ENCODE peak calls at places on chromosome 22, in ten cellular contexts. L is choroid plexus epithelial cell; I is progenitor cell of endocrine pancreas; R is activated CD8-positive, alpha-beta memory T cell treated with anti-CD3 and anti-CD28 coated beads for 4 hours; T is upper lobe of left lung; E is RCC 7860; Z is stimulated activated CD8-positive, alpha-beta memory T cell treated with anti-CD3 and anti-CD28 coated beads, Interleukin-12 subunit alpha, Interleukin-12 subunit beta, amount 100 ng/mL, for 4 hours; F is head of caudate nucleus; M is fibroblast of the conjunctiva; K is heart left ventricle. A is an unnamed sample.

GRCh38 chr22:20751185-20751851 is 22.6 kb upstream of the SERPIND1 start:
- DNase-seq in L (peak), I (no peak), R (no peak), T (no peak), E (no peak), Z (no peak), F (peak), M (no peak), K (no peak), A (no peak)

GRCh38 chr22:46762238-46763050 is at the start of gene TBC1D22A:
- DNase-seq in L (peak), I (peak), R (peak), T (peak), E (peak), Z (peak), F (peak), M (peak), K (peak), A (peak)

GRCh38 chr22:42324991-42325710 is 54.7 kb upstream of the TCF20 start:
- DNase-seq in L (no peak), I (no peak), R (no peak), T (peak), E (no peak), Z (no peak), F (no peak), M (no peak), K (no peak), A (peak)

GRCh38 chr22:40709752-40710413 is 30.6 kb downstream of the MCHR1 start:
- DNase-seq in L (peak), I (no peak), R (no peak), T (no peak), E (no peak), Z (no peak), F (no peak), M (no peak), K (peak), A (no peak)

GRCh38 chr22:18067548-18068341 is 10.0 kb upstream of the PEX26 start:
- DNase-seq in L (no peak), I (no peak), R (no peak), T (no peak), E (no peak), Z (no peak), F (no peak), M (no peak), K (peak), A (no peak)

GRCh38 chr22:32331918-32332725 is 25.5 kb upstream of the RFPL3 start:
- DNase-seq in L (no peak), I (no peak), R (no peak), T (no peak), E (no peak), Z (no peak), F (no peak), M (no peak), K (no peak), A (peak)

GRCh38 chr22:37514526-37515051 is 4.6 kb downstream of the CARD10 start:
- DNase-seq in L (no peak), I (no peak), R (no peak), T (no peak), E (no peak), Z (no peak), F (no peak), M (no peak), K (peak), A (no peak)

GRCh38 chr22:19540394-19540793 is 16.2 kb upstream of the CLDN5 start:
- DNase-seq in L (no peak), I (no peak), R (no peak), T (no peak), E (no peak), Z (no peak), F (no peak), M (no peak), K (no peak), A (no peak)

GRCh38 chr22:46914916-46915894 is 152.8 kb downstream of the TBC1D22A start:
- DNase-seq in L (no peak), I (no peak), R (no peak), T (no peak), E (no peak), Z (no peak), F (no peak), M (no peak), K (no peak), A (no peak)

GRCh38 chr22:46149493-46149997 is 781 bp upstream of the PPARA start:
- DNase-seq in L (no peak), I (no peak), R (no peak), T (peak), E (no peak), Z (peak), F (peak), M (no peak), K (peak), A (peak)

GRCh38 chr22:42061041-42061440 is 9.6 kb downstream of the NAGA start:
- DNase-seq in L (no peak), I (no peak), R (no peak), T (no peak), E (no peak), Z (no peak), F (peak), M (no peak), K (no peak), A (peak)

GRCh38 chr22:38871360-38872171 is 450 bp downstream of the CBX6 start:
- DNase-seq in L (no peak), I (no peak), R (no peak), T (no peak), E (no peak), Z (no peak), F (no peak), M (no peak), K (no peak), A (peak)

GRCh38 chr22:44485494-44485893 is 12.5 kb downstream of the RTL6 start:
- DNase-seq in L (no peak), I (no peak), R (no peak), T (no peak), E (no peak), Z (no peak), F (no peak), M (no peak), K (no peak), A (no peak)

GRCh38 chr22:47091241-47091691 is 328.8 kb downstream of the TBC1D22A start:
- DNase-seq in L (peak), I (no peak), R (no peak), T (no peak), E (no peak), Z (no peak), F (no peak), M (no peak), K (no peak), A (no peak)

GRCh38 chr22:48824673-48825651 is 1002.7 kb downstream of the BRD1 start:
- DNase-seq in L (no peak), I (no peak), R (no peak), T (no peak), E (no peak), Z (no peak), F (peak), M (no peak), K (no peak), A (no peak)

GRCh38 chr22:44971651-44972362 is 38.0 kb downstream of the PHF21B start:
- DNase-seq in L (no peak), I (no peak), R (no peak), T (no peak), E (no peak), Z (no peak), F (no peak), M (no peak), K (no peak), A (no peak)

GRCh38 chr22:38191746-38192474 is 9.9 kb upstream of the MAFF start:
- DNase-seq in L (no peak), I (no peak), R (no peak), T (no peak), E (no peak), Z (no peak), F (no peak), M (no peak), K (no peak), A (no peak)

GRCh38 chr22:17303840-17304779 is 65.2 kb upstream of the CECR2 start:
- DNase-seq in L (no peak), I (no peak), R (peak), T (no peak), E (no peak), Z (peak), F (no peak), M (no peak), K (no peak), A (peak)

GRCh38 chr22:45832180-45832579 is 144.8 kb downstream of the WNT7B start:
- DNase-seq in L (no peak), I (no peak), R (no peak), T (no peak), E (no peak), Z (no peak), F (no peak), M (no peak), K (no peak), A (no peak)

GRCh38 chr22:40404251-40405177 is 34.1 kb downstream of the SGSM3 start:
- DNase-seq in L (no peak), I (no peak), R (no peak), T (no peak), E (no peak), Z (no peak), F (no peak), M (no peak), K (no peak), A (no peak)

GRCh38 chr22:46422896-46423295 is 87.4 kb downstream of the TRMU start:
- DNase-seq in L (no peak), I (no peak), R (no peak), T (no peak), E (no peak), Z (no peak), F (no peak), M (no peak), K (no peak), A (peak)

GRCh38 chr22:49289822-49290221 is 537.9 kb downstream of the BRD1 start:
- DNase-seq in L (no peak), I (no peak), R (no peak), T (peak), E (no peak), Z (no peak), F (no peak), M (no peak), K (no peak), A (no peak)

GRCh38 chr22:25482868-25483639 is 81.4 kb upstream of the GRK3 start:
- DNase-seq in L (no peak), I (no peak), R (no peak), T (no peak), E (no peak), Z (no peak), F (no peak), M (no peak), K (peak), A (peak)

GRCh38 chr22:31210830-31211503 is 1.1 kb upstream of the LIMK2 start:
- DNase-seq in L (no peak), I (no peak), R (no peak), T (no peak), E (no peak), Z (no peak), F (no peak), M (no peak), K (peak), A (no peak)

GRCh38 chr22:43531651-43532050 is 119.8 kb downstream of the MPPED1 start:
- DNase-seq in L (no peak), I (no peak), R (no peak), T (no peak), E (no peak), Z (no peak), F (no peak), M (no peak), K (no peak), A (no peak)

GRCh38 chr22:40182231-40182835 is 4.6 kb downstream of the TNRC6B start:
- DNase-seq in L (no peak), I (no peak), R (no peak), T (no peak), E (no peak), Z (no peak), F (no peak), M (no peak), K (no peak), A (no peak)

GRCh38 chr22:38413085-38414008 is 41.7 kb downstream of the KCNJ4 start:
- DNase-seq in L (no peak), I (no peak), R (no peak), T (peak), E (no peak), Z (no peak), F (peak), M (no peak), K (peak), A (peak)

GRCh38 chr22:44554411-44554810 is 56.4 kb upstream of the RTL6 start:
- DNase-seq in L (no peak), I (no peak), R (no peak), T (no peak), E (no peak), Z (no peak), F (no peak), M (no peak), K (no peak), A (no peak)

GRCh38 chr22:43078522-43078921 is 10.7 kb downstream of the TTLL1 start:
- DNase-seq in L (no peak), I (no peak), R (no peak), T (no peak), E (no peak), Z (no peak), F (no peak), M (no peak), K (no peak), A (no peak)

GRCh38 chr22:27504360-27504759 is 297.2 kb downstream of the MN1 start:
- DNase-seq in L (no peak), I (no peak), R (no peak), T (no peak), E (no peak), Z (no peak), F (no peak), M (no peak), K (no peak), A (no peak)

GRCh38 chr22:23269441-23270211 is 89.3 kb downstream of the BCR start:
- DNase-seq in L (no peak), I (no peak), R (no peak), T (no peak), E (no peak), Z (no peak), F (no peak), M (no peak), K (no peak), A (no peak)

GRCh38 chr22:19879651-19879995 is 24.9 kb upstream of the GNB1L start:
- DNase-seq in L (no peak), I (no peak), R (no peak), T (no peak), E (no peak), Z (no peak), F (no peak), M (no peak), K (no peak), A (no peak)

GRCh38 chr22:48520888-48521600 is 1306.6 kb downstream of the BRD1 start:
- DNase-seq in L (no peak), I (no peak), R (no peak), T (no peak), E (no peak), Z (no peak), F (no peak), M (no peak), K (no peak), A (no peak)

GRCh38 chr22:45885941-45886395 is 91.0 kb downstream of the WNT7B start:
- DNase-seq in L (no peak), I (no peak), R (no peak), T (no peak), E (no peak), Z (no peak), F (no peak), M (no peak), K (peak), A (no peak)

GRCh38 chr22:46456818-46457163 is 80.6 kb downstream of the CELSR1 start:
- DNase-seq in L (no peak), I (no peak), R (no peak), T (no peak), E (no peak), Z (no peak), F (no peak), M (no peak), K (no peak), A (no peak)

GRCh38 chr22:20128902-20129746 is 2.5 kb upstream of the ZDHHC8 start:
- DNase-seq in L (peak), I (no peak), R (no peak), T (no peak), E (no peak), Z (no peak), F (no peak), M (no peak), K (no peak), A (peak)